ENCODE peak calls at places on chromosomes 11 and 22, in four cellular contexts. F is kidney epithelial cell, X is fibroblast of villous mesenchyme, Q is transverse colon. E is an unnamed sample.

GRCh38 chr11:37512156-37512780 is 914.2 kb upstream of the RAG2 start:
- DNase-seq in F (no peak), Q (no peak), X (no peak), E (no peak)

GRCh38 chr11:104154296-104154695 is 9.7 kb downstream of the PDGFD start:
- DNase-seq in F (no peak), Q (no peak), X (no peak), E (no peak)

GRCh38 chr11:79390923-79391322 is 49.9 kb downstream of the TENM4 start:
- DNase-seq in X (no peak), Q (no peak), F (no peak), E (no peak)

GRCh38 chr11:97814325-97814959 is 1206.3 kb upstream of the CNTN5 start:
- DNase-seq in X (no peak), Q (no peak), F (no peak), E (no peak)

GRCh38 chr22:41557401-41558240 is 3.2 kb upstream of the CSDC2 start:
- DNase-seq in Q (peak), F (no peak), X (peak), E (no peak)

GRCh38 chr11:64842851-64843841 is 1.3 kb downstream of the CDC42BPG start:
- DNase-seq in F (no peak), X (no peak), Q (peak), E (no peak)

GRCh38 chr11:35281169-35281591 is 138.2 kb downstream of the SLC1A2 start:
- DNase-seq in Q (no peak), X (peak), F (no peak), E (no peak)

GRCh38 chr11:46729110-46730027 is 10.4 kb downstream of the F2 start:
- DNase-seq in Q (no peak), F (no peak), X (no peak), E (no peak)

GRCh38 chr11:23370580-23371275 is 510.5 kb upstream of the CCDC179 start:
- DNase-seq in X (no peak), F (no peak), Q (no peak), E (no peak)

GRCh38 chr11:62601114-62601363 is 626 bp downstream of the MTA2 start:
- DNase-seq in X (no peak), Q (peak), F (no peak), E (no peak)

GRCh38 chr11:35162795-35163194 is 23.8 kb downstream of the CD44 start:
- DNase-seq in Q (no peak), X (peak), F (no peak), E (no peak)

GRCh38 chr11:61170566-61170965 is 9.3 kb upstream of the VPS37C start:
- DNase-seq in F (no peak), Q (no peak), X (no peak), E (no peak)

GRCh38 chr11:116731097-116731761 is 41.6 kb downstream of the BUD13 start:
- DNase-seq in F (no peak), Q (no peak), X (peak), E (no peak)

GRCh38 chr11:70226967-70227366 is 23.9 kb downstream of the FADD start:
- DNase-seq in X (no peak), Q (no peak), F (no peak), E (no peak)

GRCh38 chr11:97463891-97464290 is 1074.1 kb downstream of the JRKL start:
- DNase-seq in F (no peak), Q (no peak), X (no peak), E (no peak)

GRCh38 chr22:29664731-29665130 is 55.1 kb upstream of the CABP7 start:
- DNase-seq in X (no peak), Q (no peak), F (peak), E (no peak)

GRCh38 chr11:105903113-105903512 is 118.9 kb downstream of the MSANTD4 start:
- DNase-seq in Q (no peak), F (no peak), X (no peak), E (no peak)

GRCh38 chr22:19477321-19478085 is 1.5 kb downstream of the UFD1 start:
- DNase-seq in F (no peak), X (no peak), Q (no peak), E (no peak)

GRCh38 chr11:9207229-9207628 is 57.9 kb downstream of the DENND5A start:
- DNase-seq in Q (no peak), F (no peak), X (no peak), E (no peak)

GRCh38 chr11:68940651-68941323 is 37.1 kb downstream of the IGHMBP2 start:
- DNase-seq in F (no peak), Q (no peak), X (no peak), E (no peak)

GRCh38 chr11:123137496-123138270 is 57.4 kb downstream of the CLMP start:
- DNase-seq in X (peak), F (no peak), Q (peak), E (no peak)

GRCh38 chr22:17549655-17550054 is 13.6 kb upstream of the SLC25A18 start:
- DNase-seq in X (no peak), Q (no peak), F (no peak), E (no peak)

GRCh38 chr22:47835726-47836125 is 1073.3 kb downstream of the TBC1D22A start:
- DNase-seq in F (peak), X (peak), Q (no peak), E (peak)

GRCh38 chr11:26025680-26026079 is 306.2 kb upstream of the ANO3 start:
- DNase-seq in X (peak), F (no peak), Q (no peak), E (no peak)

GRCh38 chr11:64619811-64620285 is 28.8 kb downstream of the SLC22A12 start:
- DNase-seq in Q (peak), X (peak), F (no peak), E (no peak)

GRCh38 chr11:12602421-12602820 is 71.8 kb upstream of the TEAD1 start:
- DNase-seq in F (no peak), X (peak), Q (no peak), E (no peak)

GRCh38 chr11:130435671-130436070 is 7.3 kb upstream of the ADAMTS8 start:
- DNase-seq in Q (no peak), X (no peak), F (no peak), E (no peak)

GRCh38 chr11:34905666-34906065 is 10.5 kb downstream of the APIP start:
- DNase-seq in F (no peak), Q (no peak), X (no peak), E (no peak)

GRCh38 chr11:26677566-26677965 is 44.3 kb downstream of the SLC5A12 start:
- DNase-seq in X (no peak), F (no peak), Q (no peak), E (no peak)

GRCh38 chr22:36332623-36333331 is 55.0 kb downstream of the MYH9 start:
- DNase-seq in X (peak), Q (peak), F (no peak), E (no peak)

GRCh38 chr22:36765131-36765942 is 10.6 kb downstream of the IFT27 start:
- DNase-seq in X (no peak), F (no peak), Q (no peak), E (no peak)

GRCh38 chr22:49768511-49768910 is 59.2 kb downstream of the BRD1 start:
- DNase-seq in Q (peak), F (no peak), X (no peak), E (no peak)

GRCh38 chr22:26579331-26579886 is 10.5 kb downstream of the TPST2 start:
- DNase-seq in Q (peak), F (no peak), X (no peak), E (no peak)

GRCh38 chr11:12721816-12722604 is 47.8 kb downstream of the TEAD1 start:
- DNase-seq in X (no peak), F (no peak), Q (no peak), E (no peak)

GRCh38 chr11:87439981-87440760 is 402.4 kb downstream of the TMEM135 start:
- DNase-seq in Q (no peak), X (no peak), F (no peak), E (no peak)

GRCh38 chr11:65559951-65560537 is 1.9 kb upstream of the LTBP3 start:
- DNase-seq in X (peak), F (no peak), Q (peak), E (no peak)

GRCh38 chr11:17658211-17658610 is 61.2 kb upstream of the MYOD1 start:
- DNase-seq in F (no peak), X (no peak), Q (no peak), E (no peak)

GRCh38 chr22:41862530-41863266 is 29.8 kb downstream of the SREBF2 start:
- DNase-seq in Q (no peak), F (no peak), X (no peak), E (no peak)

GRCh38 chr11:75103380-75104026 is 6.8 kb upstream of the OR2AT4 start:
- DNase-seq in F (no peak), X (peak), Q (no peak), E (peak)

GRCh38 chr11:120306519-120307242 is 18.4 kb upstream of the TLCD5 start:
- DNase-seq in Q (peak), X (peak), F (no peak), E (peak)
- TF ChIP-seq CTCF in Q (peak), X (peak), F (peak), E (peak)

DNA sequence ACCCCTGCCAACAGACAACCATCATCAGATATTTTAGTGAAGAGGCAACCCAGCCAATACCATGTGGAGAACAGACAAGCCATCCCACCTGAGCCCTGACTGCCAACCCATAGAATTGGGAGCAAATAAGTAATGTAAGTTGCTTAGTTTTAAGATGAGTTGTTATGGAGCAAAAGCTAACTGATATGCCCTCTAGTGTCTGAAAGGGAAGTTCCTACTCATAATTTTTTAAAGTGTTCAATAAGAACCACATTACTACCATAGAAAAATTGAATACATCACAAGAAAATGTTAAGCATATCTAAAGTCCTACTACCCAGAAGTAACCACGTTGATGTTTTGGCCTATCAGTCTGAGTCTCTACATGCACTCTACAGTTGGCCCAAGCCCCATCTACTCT is 50.8 kb upstream of the SLC36A4 start:
- DNase-seq in X (peak), F (no peak), Q (no peak), E (no peak)
- TF ChIP-seq CTCF in X (peak), F (peak), Q (peak), E (no peak)

DNA sequence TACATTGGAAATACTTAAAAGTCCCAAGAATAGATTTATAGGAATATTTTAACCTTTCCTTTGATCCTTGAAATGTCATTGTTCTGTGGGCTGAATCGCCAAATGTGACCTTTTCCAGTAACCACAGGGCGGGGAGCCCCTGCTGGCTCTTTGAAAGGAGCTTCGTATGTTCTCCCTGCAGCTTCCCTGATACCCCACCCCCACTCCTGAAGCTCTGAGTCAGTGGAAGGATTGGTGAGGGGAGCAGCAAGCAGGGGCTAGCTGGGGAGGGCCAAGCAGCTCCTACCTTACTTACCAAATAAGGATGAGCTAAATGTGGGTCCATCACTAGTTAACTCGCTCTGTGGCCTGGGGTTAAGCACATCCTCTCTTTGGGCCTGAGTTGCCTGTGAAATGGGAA is 87.7 kb downstream of the CHST1 start:
- DNase-seq in X (no peak), Q (no peak), F (no peak), E (no peak)
- TF ChIP-seq CTCF in X (no peak), Q (no peak), F (no peak), E (no peak)

DNA sequence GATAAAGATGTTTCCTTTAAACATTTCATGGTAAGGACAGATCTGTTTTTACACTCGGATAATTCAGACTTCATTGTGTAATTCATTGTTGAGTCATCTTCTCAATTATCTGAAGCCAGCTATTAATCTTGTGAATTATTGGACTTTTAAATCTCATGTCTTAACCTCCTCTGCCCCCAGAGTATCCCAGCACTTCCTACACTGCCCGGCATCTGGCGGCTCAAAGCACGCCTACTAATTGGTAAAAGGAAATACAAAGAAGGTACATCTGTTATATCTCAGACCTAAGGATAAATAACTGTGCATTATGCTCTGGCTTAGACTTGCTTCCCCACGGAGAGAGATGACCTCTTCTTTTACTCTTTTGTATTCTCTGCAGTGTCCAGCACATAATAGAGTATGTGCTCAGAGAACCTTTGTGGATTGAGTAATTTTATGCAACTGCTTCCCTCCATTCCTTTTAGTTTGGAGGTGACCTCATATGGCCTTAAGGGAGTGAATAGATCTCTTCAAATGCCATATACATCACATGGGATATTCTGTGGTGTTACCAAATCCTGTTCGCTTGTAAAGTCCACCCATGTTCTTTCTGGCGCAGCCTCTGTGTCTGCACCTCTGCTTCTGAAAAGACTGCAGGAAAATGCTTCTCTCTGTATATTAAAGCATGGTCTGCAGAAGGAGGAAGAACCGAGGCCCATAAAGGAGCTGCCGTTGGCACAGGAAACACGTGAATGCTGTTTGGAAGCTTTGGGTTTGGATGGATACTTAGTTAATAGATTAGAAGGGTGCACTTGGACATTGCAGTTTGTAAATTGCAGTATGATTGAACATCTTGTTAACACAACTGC is 125.7 kb upstream of the SORL1-AS1 start:
- DNase-seq in X (peak), F (no peak), Q (no peak), E (no peak)
- TF ChIP-seq CTCF in X (no peak), F (no peak), Q (no peak), E (no peak)

GRCh38 chr11:86126862-86127261 is 58.0 kb upstream of the PICALM start:
- DNase-seq in X (no peak), F (no peak), Q (no peak), E (no peak)

GRCh38 chr11:86119062-86119461 is 50.2 kb upstream of the PICALM start:
- DNase-seq in X (no peak), F (no peak), Q (no peak), E (no peak)

GRCh38 chr11:86120807-86121206 is 51.9 kb upstream of the PICALM start:
- DNase-seq in X (no peak), F (no peak), Q (no peak), E (no peak)

GRCh38 chr11:86124251-86125233 is 55.7 kb upstream of the PICALM start:
- DNase-seq in Q (no peak), F (no peak), X (no peak), E (no peak)

DNA sequence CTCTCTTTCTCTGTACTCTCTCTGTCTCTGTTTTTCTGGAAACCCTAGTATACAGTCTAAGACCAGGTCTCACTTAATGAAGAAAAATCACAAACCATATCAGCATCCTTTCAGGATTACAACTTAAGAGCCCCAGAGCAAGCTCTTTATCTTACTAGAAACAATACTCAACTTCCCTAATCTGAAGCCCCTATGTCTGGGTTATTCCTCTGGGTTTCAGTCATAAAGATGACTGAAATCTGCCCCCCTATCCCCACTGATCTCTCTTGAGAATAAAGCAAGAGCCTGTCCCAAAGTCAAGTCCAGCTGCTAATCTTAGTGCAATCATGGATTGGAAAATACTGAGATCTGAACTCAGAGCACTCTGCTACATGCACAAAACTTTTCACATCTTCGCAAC is 53.9 kb upstream of the PICALM start:
- DNase-seq in X (no peak), Q (no peak), F (no peak), E (no peak)
- TF ChIP-seq CTCF in X (no peak), Q (no peak), F (no peak), E (no peak)

GRCh38 chr22:39317756-39318506 is 1.5 kb downstream of the RPL3 start:
- DNase-seq in F (no peak), X (peak), Q (no peak), E (no peak)

GRCh38 chr22:39316440-39317083 is 2.9 kb downstream of the RPL3 start:
- DNase-seq in X (peak), F (peak), Q (peak), E (no peak)

GRCh38 chr22:39317084-39317755 is 2.2 kb downstream of the RPL3 start:
- DNase-seq in Q (peak), F (no peak), X (no peak), E (no peak)

GRCh38 chr22:39318507-39319283 is 728 bp downstream of the RPL3 start:
- DNase-seq in X (no peak), F (no peak), Q (peak), E (no peak)

GRCh38 chr22:39319284-39320170 is at the start of gene RPL3:
- DNase-seq in X (peak), F (peak), Q (peak), E (peak)
- TF ChIP-seq CTCF in X (peak), F (no peak), Q (peak), E (no peak)

E was measured in AG04449.